ENCODE peak calls at places on chromosome 7, in four cellular contexts. S is PC-9, V is heart left ventricle, D is cardiac muscle cell. B is an unnamed sample.

GRCh38 chr7:117118579-117119180 is 165.4 kb downstream of the ST7 start:
- DNase-seq in S (no peak), V (no peak), D (no peak), B (peak; percentile 58)

GRCh38 chr7:101553771-101554445 is 75.2 kb downstream of the MYL10 start:
- DNase-seq in D (no peak), S (no peak), V (no peak), B (no peak)

GRCh38 chr7:95046494-95047240 is 139.3 kb downstream of the PPP1R9A start:
- DNase-seq in V (no peak), S (no peak), D (peak; percentile 45), B (no peak)

GRCh38 chr7:73999664-74000420 is 28.1 kb upstream of the ELN start:
- DNase-seq in V (no peak), S (no peak), D (peak; percentile 90), B (no peak)

GRCh38 chr7:26659121-26659520 is 205.3 kb downstream of the SKAP2 start:
- DNase-seq in S (no peak), D (no peak), V (no peak), B (no peak)

GRCh38 chr7:110065112-110065511 is 1025.8 kb upstream of the LRRN3 start:
- DNase-seq in V (no peak), S (no peak), D (no peak), B (no peak)

GRCh38 chr7:30173058-30173897 is 38.5 kb downstream of the MTURN start:
- DNase-seq in S (peak; percentile 84), V (peak; percentile 91), D (peak; percentile 86), B (no peak)

GRCh38 chr7:66304536-66304935 is 99.4 kb downstream of the TPST1 start:
- DNase-seq in S (no peak), D (peak; percentile 78), V (no peak), B (no peak)

GRCh38 chr7:158910254-158911053 is 54.1 kb downstream of the DYNC2I1 start:
- DNase-seq in S (no peak), V (no peak), D (no peak), B (peak; percentile 18)

GRCh38 chr7:134755422-134756022 is 23.9 kb upstream of the CALD1 start:
- DNase-seq in V (no peak), D (peak; percentile 56), S (no peak), B (no peak)

GRCh38 chr7:20441886-20442505 is 111.3 kb downstream of the ITGB8 start:
- DNase-seq in D (no peak), S (no peak), V (no peak), B (no peak)

DNA sequence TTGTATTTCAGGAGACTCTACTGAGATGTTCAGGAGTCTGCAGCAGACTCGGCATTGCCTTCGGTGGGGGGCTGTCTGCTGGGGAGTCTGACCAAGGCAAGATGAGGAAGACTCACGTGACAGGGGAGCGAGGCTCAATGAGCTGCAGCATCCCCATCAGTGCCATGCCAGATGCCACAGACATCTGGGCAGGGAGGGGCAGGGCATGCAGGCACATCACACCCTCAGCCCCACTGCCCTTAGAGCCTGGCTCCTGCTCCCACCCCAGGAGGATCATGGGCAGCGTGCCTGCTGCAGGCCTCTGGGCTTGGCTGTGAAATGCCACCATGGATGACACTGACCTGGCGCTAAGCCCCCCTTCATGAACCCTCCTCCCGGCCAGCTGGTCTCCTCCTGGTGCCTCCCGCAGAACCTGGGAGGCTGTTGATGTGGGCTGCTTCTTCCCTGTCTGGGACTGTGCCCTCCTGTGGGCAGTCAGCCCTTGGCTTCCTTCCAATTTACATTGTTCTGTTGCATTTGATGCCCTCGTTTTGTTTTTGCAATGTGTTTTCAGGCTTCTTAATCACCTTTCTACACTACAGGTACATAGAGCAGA is 235.0 kb downstream of the PAXIP1 start:
- DNase-seq in D (no peak), S (no peak), V (no peak), B (no peak)
- H3K27ac ChIP-seq in D (no peak overlapping the region), S (no peak overlapping the region), V (no peak overlapping the region), B (no peak overlapping the region)

GRCh38 chr7:139595806-139596205 is 72.3 kb downstream of the CLEC2L start:
- DNase-seq in V (no peak), D (no peak), S (no peak), B (no peak)

GRCh38 chr7:139594911-139595476 is 71.5 kb downstream of the CLEC2L start:
- DNase-seq in V (no peak), S (no peak), D (no peak), B (no peak)

GRCh38 chr7:139598642-139599041 is 75.2 kb downstream of the CLEC2L start:
- DNase-seq in D (peak; percentile 18), V (no peak), S (peak; percentile 11), B (no peak)

GRCh38 chr7:139597028-139597427 is 73.5 kb downstream of the CLEC2L start:
- DNase-seq in S (no peak), D (no peak), V (no peak), B (no peak)

DNA sequence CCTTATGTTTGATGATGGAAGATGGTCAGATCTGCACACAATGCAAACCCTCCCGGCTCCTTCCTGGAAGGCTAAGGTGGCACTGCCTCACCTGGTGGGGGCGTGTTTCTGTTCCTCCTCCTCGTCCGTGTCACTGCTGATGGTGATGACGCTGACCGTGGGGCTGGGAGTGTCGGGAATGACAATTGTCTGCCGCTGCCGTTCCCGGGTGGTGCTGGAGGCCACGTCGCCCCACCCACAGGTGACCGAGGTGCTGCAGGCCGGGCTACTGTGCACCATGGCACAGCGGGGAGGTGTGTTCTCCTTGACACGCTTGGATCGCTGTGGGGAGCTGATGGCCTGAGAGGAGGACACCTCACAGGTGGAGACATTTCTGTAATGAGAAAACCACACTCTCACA is 73.1 kb downstream of the CLEC2L start:
- DNase-seq in S (no peak), V (no peak), D (no peak), B (no peak)
- TF ChIP-seq CTCF in S (no peak), V (no peak), D (no peak), B (no peak)

DNA sequence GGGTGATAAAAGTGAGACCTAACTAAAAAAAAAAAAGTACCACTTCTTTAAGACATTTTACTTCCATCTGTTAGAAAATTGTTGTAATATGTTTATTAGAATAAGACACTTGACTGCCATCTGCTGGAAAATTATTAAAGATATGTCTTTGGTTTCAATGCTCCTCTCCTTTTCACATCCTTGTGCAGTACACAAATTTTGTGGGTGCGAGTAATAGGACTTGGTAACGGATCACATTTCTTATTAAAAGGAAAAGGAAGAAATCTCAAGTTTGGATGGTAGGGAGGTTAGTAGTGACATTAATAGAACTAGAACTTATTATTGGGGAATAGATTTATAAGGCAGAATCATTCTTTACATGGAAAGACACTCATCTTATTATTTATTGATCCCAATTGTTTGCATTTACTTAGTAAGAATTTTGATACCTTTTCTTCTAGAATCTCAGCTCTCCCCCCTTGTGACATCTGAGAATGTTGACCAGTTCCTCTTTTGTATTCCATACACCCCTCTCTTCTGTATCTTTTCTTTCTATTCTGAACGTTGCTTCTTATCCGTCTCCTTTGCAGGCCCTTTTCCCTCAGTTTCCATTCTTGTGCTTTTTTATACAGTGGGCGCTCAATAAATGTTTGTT is 43.0 kb upstream of the RPA3 start:
- DNase-seq in S (no peak), V (no peak), D (peak; percentile 63), B (no peak)
- H3K27ac ChIP-seq in S (no peak overlapping the region), V (peak overlapping the region; percentile 69), D (no peak overlapping the region), B (no peak overlapping the region)

GRCh38 chr7:78438433-78438832 is 639.9 kb downstream of the PHTF2 start:
- DNase-seq in D (no peak), S (no peak), V (no peak), B (no peak)

GRCh38 chr7:78437118-78437517 is 638.5 kb downstream of the PHTF2 start:
- DNase-seq in V (no peak), S (no peak), D (peak; percentile 21), B (no peak)

GRCh38 chr7:78435355-78435754 is 636.8 kb downstream of the PHTF2 start:
- DNase-seq in S (no peak), V (no peak), D (no peak), B (no peak)

GRCh38 chr7:78433421-78433820 is 634.8 kb downstream of the PHTF2 start:
- DNase-seq in V (no peak), D (no peak), S (no peak), B (no peak)

DNA sequence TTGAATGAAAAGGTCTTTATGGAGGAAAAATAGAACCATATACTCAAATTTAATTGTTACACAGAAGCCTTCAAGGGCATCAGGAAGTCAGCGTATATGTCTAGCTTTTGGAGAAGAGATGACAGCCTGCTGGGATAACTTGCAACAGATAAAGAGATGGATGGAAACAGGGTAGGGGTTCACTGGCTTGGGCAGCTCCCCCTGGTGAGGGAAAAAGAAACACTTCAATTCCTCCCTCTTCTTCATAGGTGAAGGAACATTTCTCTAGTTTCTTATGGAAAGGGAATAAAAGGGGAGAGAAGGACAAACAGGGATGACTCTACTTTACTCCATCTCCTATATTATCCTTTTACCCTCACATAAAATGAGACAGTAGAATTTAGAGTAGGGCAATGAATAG is 635.7 kb downstream of the PHTF2 start:
- DNase-seq in D (no peak), V (no peak), S (no peak), B (peak; percentile 62)
- TF ChIP-seq CTCF in D (no peak), V (no peak), S (no peak), B (peak; percentile 64)

GRCh38 chr7:131352032-131352431 is 24.4 kb downstream of the MKLN1 start:
- DNase-seq in V (no peak), S (no peak), D (no peak), B (no peak)
- H3K27ac ChIP-seq in V (no peak overlapping the region), S (no peak overlapping the region), D (no peak overlapping the region), B (no peak overlapping the region)

GRCh38 chr7:1225462-1226154 is 7.1 kb upstream of the UNCX start:
- DNase-seq in V (no peak), S (peak; percentile 35), D (peak; percentile 35), B (peak; percentile 67)

GRCh38 chr7:1223196-1224092 is 9.2 kb upstream of the UNCX start:
- DNase-seq in V (no peak), D (no peak), S (peak; percentile 44), B (peak; percentile 41)

GRCh38 chr7:1226155-1226901 is 6.3 kb upstream of the UNCX start:
- DNase-seq in D (no peak), V (no peak), S (no peak), B (peak; percentile 71)

GRCh38 chr7:1227071-1227804 is 5.4 kb upstream of the UNCX start:
- DNase-seq in D (no peak), S (no peak), V (no peak), B (peak; percentile 55)

DNA sequence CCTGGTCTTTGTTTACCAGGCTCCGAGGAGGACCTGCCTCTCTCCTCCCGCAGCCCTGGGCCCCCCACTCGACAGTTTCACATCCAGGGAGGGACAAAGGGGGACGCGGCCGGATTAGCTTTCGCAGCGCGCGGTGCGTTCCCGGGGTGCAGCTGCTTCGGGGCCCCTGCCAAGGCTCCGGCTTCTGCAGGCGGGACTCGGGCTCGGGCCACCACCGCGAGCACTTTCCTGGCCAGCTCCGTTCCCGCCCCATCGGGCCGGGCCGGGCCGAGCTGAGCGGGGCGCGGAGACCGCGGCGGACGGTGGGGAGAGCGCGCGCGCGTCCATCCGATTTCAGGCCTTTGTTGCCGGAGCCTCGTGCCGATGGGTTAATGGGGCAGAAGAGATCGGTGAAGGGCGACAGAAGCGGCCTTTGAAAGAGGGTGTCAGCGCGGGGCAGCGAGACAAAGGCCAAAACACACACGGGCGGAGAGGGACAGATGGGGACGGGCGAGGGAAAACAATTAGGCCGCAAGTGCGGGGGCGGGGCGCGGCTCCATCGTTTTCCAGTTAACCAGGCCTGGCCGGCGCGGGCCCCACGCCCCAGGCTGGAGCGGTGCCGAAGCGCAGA is 8.5 kb upstream of the UNCX start:
- DNase-seq in S (no peak), V (no peak), D (no peak), B (peak; percentile 71)
- TF ChIP-seq CTCF in S (no peak), V (no peak), D (no peak), B (no peak)